ENCODE peak calls at places on chromosome 10, in four cellular contexts. One of them, this sample, is unnamed.

GRCh38 chr10:79488303-79488702 is 24.0 kb upstream of the EIF5AL1 start:
- DNase-seq in stimulated activated CD4-positive, alpha-beta T cell treated with anti-CD3 and anti-CD28 coated beads, Interleukin-1b, Interleukin-23, amount 100 ng/mL, for 24 hours: no peak
- DNase-seq in KBM-7: no peak
- DNase-seq in EL: peak
- DNase-seq in this sample: no peak

GRCh38 chr10:29517352-29517923 is 117.3 kb downstream of the SVIL start:
- DNase-seq in EL: peak
- DNase-seq in KBM-7: peak
- DNase-seq in stimulated activated CD4-positive, alpha-beta T cell treated with anti-CD3 and anti-CD28 coated beads, Interleukin-1b, Interleukin-23, amount 100 ng/mL, for 24 hours: no peak
- DNase-seq in this sample: peak

GRCh38 chr10:127563718-127564553 is 14.8 kb downstream of the NPS start:
- DNase-seq in KBM-7: peak
- DNase-seq in EL: peak
- DNase-seq in stimulated activated CD4-positive, alpha-beta T cell treated with anti-CD3 and anti-CD28 coated beads, Interleukin-1b, Interleukin-23, amount 100 ng/mL, for 24 hours: no peak
- DNase-seq in this sample: peak

GRCh38 chr10:96257944-96258343 is 13.4 kb downstream of the BLNK start:
- DNase-seq in KBM-7: peak
- DNase-seq in EL: no peak
- DNase-seq in stimulated activated CD4-positive, alpha-beta T cell treated with anti-CD3 and anti-CD28 coated beads, Interleukin-1b, Interleukin-23, amount 100 ng/mL, for 24 hours: no peak
- DNase-seq in this sample: no peak

GRCh38 chr10:25699631-25700030 is 234.4 kb upstream of the MYO3A start:
- DNase-seq in EL: no peak
- DNase-seq in stimulated activated CD4-positive, alpha-beta T cell treated with anti-CD3 and anti-CD28 coated beads, Interleukin-1b, Interleukin-23, amount 100 ng/mL, for 24 hours: no peak
- DNase-seq in KBM-7: no peak
- DNase-seq in this sample: no peak

GRCh38 chr10:4181690-4182089 is 396.7 kb upstream of the KLF6 start:
- DNase-seq in EL: no peak
- DNase-seq in KBM-7: no peak
- DNase-seq in stimulated activated CD4-positive, alpha-beta T cell treated with anti-CD3 and anti-CD28 coated beads, Interleukin-1b, Interleukin-23, amount 100 ng/mL, for 24 hours: no peak
- DNase-seq in this sample: no peak

GRCh38 chr10:437698-438490 is 251.6 kb downstream of the DIP2C start:
- DNase-seq in stimulated activated CD4-positive, alpha-beta T cell treated with anti-CD3 and anti-CD28 coated beads, Interleukin-1b, Interleukin-23, amount 100 ng/mL, for 24 hours: no peak
- DNase-seq in EL: no peak
- DNase-seq in KBM-7: no peak
- DNase-seq in this sample: no peak

GRCh38 chr10:51389415-51390342 is 309.7 kb downstream of the CSTF2T start:
- DNase-seq in stimulated activated CD4-positive, alpha-beta T cell treated with anti-CD3 and anti-CD28 coated beads, Interleukin-1b, Interleukin-23, amount 100 ng/mL, for 24 hours: no peak
- DNase-seq in EL: peak
- DNase-seq in KBM-7: peak
- DNase-seq in this sample: peak

GRCh38 chr10:78895469-78895868 is 173.3 kb upstream of the ZMIZ1 start:
- DNase-seq in EL: no peak
- DNase-seq in stimulated activated CD4-positive, alpha-beta T cell treated with anti-CD3 and anti-CD28 coated beads, Interleukin-1b, Interleukin-23, amount 100 ng/mL, for 24 hours: no peak
- DNase-seq in KBM-7: no peak
- DNase-seq in this sample: no peak

GRCh38 chr10:103852189-103852711 is 3.1 kb downstream of the SH3PXD2A start:
- DNase-seq in KBM-7: no peak
- DNase-seq in EL: peak
- DNase-seq in stimulated activated CD4-positive, alpha-beta T cell treated with anti-CD3 and anti-CD28 coated beads, Interleukin-1b, Interleukin-23, amount 100 ng/mL, for 24 hours: no peak
- DNase-seq in this sample: no peak

GRCh38 chr10:111873041-111873440 is 310.5 kb downstream of the GPAM start:
- DNase-seq in stimulated activated CD4-positive, alpha-beta T cell treated with anti-CD3 and anti-CD28 coated beads, Interleukin-1b, Interleukin-23, amount 100 ng/mL, for 24 hours: no peak
- DNase-seq in KBM-7: no peak
- DNase-seq in EL: no peak
- DNase-seq in this sample: no peak

GRCh38 chr10:60252688-60253087 is 137.0 kb downstream of the ANK3 start:
- DNase-seq in KBM-7: no peak
- DNase-seq in EL: no peak
- DNase-seq in stimulated activated CD4-positive, alpha-beta T cell treated with anti-CD3 and anti-CD28 coated beads, Interleukin-1b, Interleukin-23, amount 100 ng/mL, for 24 hours: no peak
- DNase-seq in this sample: no peak

GRCh38 chr10:99370993-99371392 is 41.8 kb downstream of the CNNM1 start:
- DNase-seq in EL: peak
- DNase-seq in KBM-7: peak
- DNase-seq in stimulated activated CD4-positive, alpha-beta T cell treated with anti-CD3 and anti-CD28 coated beads, Interleukin-1b, Interleukin-23, amount 100 ng/mL, for 24 hours: no peak
- DNase-seq in this sample: peak

GRCh38 chr10:5534051-5534821 is 9.5 kb downstream of the CALML3 start:
- DNase-seq in EL: no peak
- DNase-seq in stimulated activated CD4-positive, alpha-beta T cell treated with anti-CD3 and anti-CD28 coated beads, Interleukin-1b, Interleukin-23, amount 100 ng/mL, for 24 hours: no peak
- DNase-seq in KBM-7: no peak
- DNase-seq in this sample: no peak

GRCh38 chr10:131814567-131815290 is 86.1 kb upstream of the PPP2R2D start:
- DNase-seq in EL: no peak
- DNase-seq in stimulated activated CD4-positive, alpha-beta T cell treated with anti-CD3 and anti-CD28 coated beads, Interleukin-1b, Interleukin-23, amount 100 ng/mL, for 24 hours: no peak
- DNase-seq in KBM-7: no peak
- DNase-seq in this sample: no peak

GRCh38 chr10:133131754-133132710 is 28.0 kb upstream of the KNDC1 start:
- DNase-seq in stimulated activated CD4-positive, alpha-beta T cell treated with anti-CD3 and anti-CD28 coated beads, Interleukin-1b, Interleukin-23, amount 100 ng/mL, for 24 hours: no peak
- DNase-seq in KBM-7: no peak
- DNase-seq in EL: no peak
- DNase-seq in this sample: no peak

GRCh38 chr10:86107131-86107530 is 259.5 kb downstream of the GRID1 start:
- DNase-seq in EL: no peak
- DNase-seq in stimulated activated CD4-positive, alpha-beta T cell treated with anti-CD3 and anti-CD28 coated beads, Interleukin-1b, Interleukin-23, amount 100 ng/mL, for 24 hours: no peak
- DNase-seq in KBM-7: no peak
- DNase-seq in this sample: no peak

GRCh38 chr10:71770255-71770654 is 3.1 kb downstream of the VSIR start:
- DNase-seq in EL: no peak
- DNase-seq in stimulated activated CD4-positive, alpha-beta T cell treated with anti-CD3 and anti-CD28 coated beads, Interleukin-1b, Interleukin-23, amount 100 ng/mL, for 24 hours: no peak
- DNase-seq in KBM-7: no peak
- DNase-seq in this sample: no peak

GRCh38 chr10:56116684-56117083 is 244.4 kb downstream of the ZWINT start:
- DNase-seq in stimulated activated CD4-positive, alpha-beta T cell treated with anti-CD3 and anti-CD28 coated beads, Interleukin-1b, Interleukin-23, amount 100 ng/mL, for 24 hours: no peak
- DNase-seq in EL: no peak
- DNase-seq in KBM-7: peak
- DNase-seq in this sample: no peak

GRCh38 chr10:109089779-109090178 is 833.5 kb downstream of the XPNPEP1 start:
- DNase-seq in stimulated activated CD4-positive, alpha-beta T cell treated with anti-CD3 and anti-CD28 coated beads, Interleukin-1b, Interleukin-23, amount 100 ng/mL, for 24 hours: no peak
- DNase-seq in KBM-7: no peak
- DNase-seq in EL: no peak
- DNase-seq in this sample: no peak

GRCh38 chr10:94052901-94053638 is 59.3 kb downstream of the PLCE1 start:
- DNase-seq in EL: peak
- DNase-seq in KBM-7: no peak
- DNase-seq in stimulated activated CD4-positive, alpha-beta T cell treated with anti-CD3 and anti-CD28 coated beads, Interleukin-1b, Interleukin-23, amount 100 ng/mL, for 24 hours: no peak
- DNase-seq in this sample: no peak

GRCh38 chr10:103709341-103709920 is 145.9 kb downstream of the SH3PXD2A start:
- DNase-seq in EL: peak
- DNase-seq in KBM-7: no peak
- DNase-seq in stimulated activated CD4-positive, alpha-beta T cell treated with anti-CD3 and anti-CD28 coated beads, Interleukin-1b, Interleukin-23, amount 100 ng/mL, for 24 hours: no peak
- DNase-seq in this sample: no peak

GRCh38 chr10:79269443-79269842 is 77.8 kb upstream of the PPIF start:
- DNase-seq in stimulated activated CD4-positive, alpha-beta T cell treated with anti-CD3 and anti-CD28 coated beads, Interleukin-1b, Interleukin-23, amount 100 ng/mL, for 24 hours: no peak
- DNase-seq in KBM-7: no peak
- DNase-seq in EL: no peak
- DNase-seq in this sample: no peak

GRCh38 chr10:91061187-91061586 is 140.3 kb upstream of the ANKRD1 start:
- DNase-seq in KBM-7: no peak
- DNase-seq in stimulated activated CD4-positive, alpha-beta T cell treated with anti-CD3 and anti-CD28 coated beads, Interleukin-1b, Interleukin-23, amount 100 ng/mL, for 24 hours: no peak
- DNase-seq in EL: no peak
- DNase-seq in this sample: no peak

GRCh38 chr10:77400041-77400440 is 237.6 kb downstream of the KCNMA1 start:
- DNase-seq in stimulated activated CD4-positive, alpha-beta T cell treated with anti-CD3 and anti-CD28 coated beads, Interleukin-1b, Interleukin-23, amount 100 ng/mL, for 24 hours: no peak
- DNase-seq in KBM-7: no peak
- DNase-seq in EL: no peak
- DNase-seq in this sample: no peak

GRCh38 chr10:62005281-62005680 is 103.8 kb downstream of the ARID5B start:
- DNase-seq in EL: no peak
- DNase-seq in stimulated activated CD4-positive, alpha-beta T cell treated with anti-CD3 and anti-CD28 coated beads, Interleukin-1b, Interleukin-23, amount 100 ng/mL, for 24 hours: no peak
- DNase-seq in KBM-7: no peak
- DNase-seq in this sample: no peak

GRCh38 chr10:129888784-129889616 is 75.1 kb downstream of the EBF3 start:
- DNase-seq in EL: peak
- DNase-seq in stimulated activated CD4-positive, alpha-beta T cell treated with anti-CD3 and anti-CD28 coated beads, Interleukin-1b, Interleukin-23, amount 100 ng/mL, for 24 hours: peak
- DNase-seq in KBM-7: peak
- DNase-seq in this sample: peak

GRCh38 chr10:13660545-13660920 is 73.8 kb downstream of the PRPF18 start:
- DNase-seq in EL: no peak
- DNase-seq in KBM-7: no peak
- DNase-seq in stimulated activated CD4-positive, alpha-beta T cell treated with anti-CD3 and anti-CD28 coated beads, Interleukin-1b, Interleukin-23, amount 100 ng/mL, for 24 hours: no peak
- DNase-seq in this sample: no peak

GRCh38 chr10:93452143-93452542 is 30.0 kb downstream of the MYOF start:
- DNase-seq in EL: no peak
- DNase-seq in stimulated activated CD4-positive, alpha-beta T cell treated with anti-CD3 and anti-CD28 coated beads, Interleukin-1b, Interleukin-23, amount 100 ng/mL, for 24 hours: no peak
- DNase-seq in KBM-7: no peak
- DNase-seq in this sample: no peak

GRCh38 chr10:122112625-122113160 is 123.7 kb downstream of the TACC2 start:
- DNase-seq in EL: peak
- DNase-seq in KBM-7: peak
- DNase-seq in stimulated activated CD4-positive, alpha-beta T cell treated with anti-CD3 and anti-CD28 coated beads, Interleukin-1b, Interleukin-23, amount 100 ng/mL, for 24 hours: no peak
- DNase-seq in this sample: no peak

GRCh38 chr10:68628576-68629127 is 68.5 kb downstream of the TET1 start:
- DNase-seq in EL: no peak
- DNase-seq in stimulated activated CD4-positive, alpha-beta T cell treated with anti-CD3 and anti-CD28 coated beads, Interleukin-1b, Interleukin-23, amount 100 ng/mL, for 24 hours: no peak
- DNase-seq in KBM-7: peak
- DNase-seq in this sample: no peak

GRCh38 chr10:71711052-71711623 is 8.4 kb downstream of the C10orf105 start:
- DNase-seq in KBM-7: no peak
- DNase-seq in EL: no peak
- DNase-seq in stimulated activated CD4-positive, alpha-beta T cell treated with anti-CD3 and anti-CD28 coated beads, Interleukin-1b, Interleukin-23, amount 100 ng/mL, for 24 hours: no peak
- DNase-seq in this sample: no peak

This sample was measured in Karpas-422.